ENCODE peak calls at places on chromosomes 1 and 21, in six cellular contexts. J is AG09309, V is fibroblast of lung, Q is AG04450, E is ovary, M is HFF-Myc. W is an unnamed sample.

GRCh38 chr21:41024341-41025056 is 143.5 kb upstream of the BACE2 start:
- DNase-seq in Q (no peak), J (no peak), V (no peak), E (no peak), M (no peak), W (no peak)

GRCh38 chr1:198624648-198624980 is 14.2 kb upstream of the PTPRC start:
- DNase-seq in E (no peak), Q (no peak), M (no peak), J (no peak), V (no peak), W (no peak)

GRCh38 chr1:39183503-39184353 is 20.8 kb upstream of the MACF1 start:
- DNase-seq in Q (no peak), M (peak), E (no peak), J (no peak), V (peak), W (peak)

GRCh38 chr1:231818342-231818741 is 191.8 kb downstream of the DISC1 start:
- DNase-seq in M (no peak), J (no peak), Q (no peak), E (no peak), V (no peak), W (no peak)

GRCh38 chr1:8560611-8561544 is 243.0 kb downstream of the SLC45A1 start:
- DNase-seq in Q (no peak), M (no peak), V (peak), E (peak), J (peak), W (peak)

GRCh38 chr1:15103906-15104305 is 49.6 kb upstream of the TMEM51 start:
- DNase-seq in V (no peak), J (no peak), E (no peak), Q (no peak), M (no peak), W (no peak)

GRCh38 chr1:202711949-202712635 is 1.8 kb upstream of the SYT2 start:
- DNase-seq in J (no peak), M (no peak), Q (no peak), V (no peak), E (no peak), W (no peak)

GRCh38 chr1:246784621-246785535 is 60.7 kb downstream of the SCCPDH start:
- DNase-seq in V (peak), Q (peak), J (peak), E (no peak), M (peak), W (no peak)

GRCh38 chr1:209648931-209649776 is 3.1 kb downstream of the LAMB3 start:
- DNase-seq in E (no peak), Q (peak), J (peak), M (peak), V (peak), W (no peak)

GRCh38 chr1:160209656-160210046 is 4.5 kb downstream of the PEA15 start:
- DNase-seq in Q (no peak), V (no peak), J (no peak), M (no peak), E (no peak), W (peak)

GRCh38 chr1:196660912-196661311 is 9.1 kb downstream of the CFH start:
- DNase-seq in M (no peak), E (peak), Q (peak), J (no peak), V (peak), W (no peak)

GRCh38 chr1:101976161-101976560 is 20.6 kb downstream of the OLFM3 start:
- DNase-seq in Q (no peak), V (no peak), E (no peak), J (no peak), M (no peak), W (no peak)

GRCh38 chr1:41449326-41449921 is 35.1 kb downstream of the EDN2 start:
- DNase-seq in J (no peak), V (no peak), E (no peak), Q (no peak), M (no peak), W (no peak)

GRCh38 chr1:107536266-107536665 is 395.4 kb downstream of the NTNG1 start:
- DNase-seq in J (no peak), M (no peak), V (peak), E (no peak), Q (no peak), W (no peak)

GRCh38 chr1:57620589-57620988 is 196.7 kb upstream of the DAB1 start:
- DNase-seq in J (no peak), Q (no peak), E (peak), V (no peak), M (no peak), W (no peak)

GRCh38 chr1:64984106-64984505 is 17.8 kb upstream of the JAK1 start:
- DNase-seq in E (no peak), M (no peak), V (no peak), Q (no peak), J (no peak), W (no peak)
- TF ChIP-seq CTCF in E (no peak), M (no peak), V (no peak), Q (no peak), J (no peak), W (no peak)

DNA sequence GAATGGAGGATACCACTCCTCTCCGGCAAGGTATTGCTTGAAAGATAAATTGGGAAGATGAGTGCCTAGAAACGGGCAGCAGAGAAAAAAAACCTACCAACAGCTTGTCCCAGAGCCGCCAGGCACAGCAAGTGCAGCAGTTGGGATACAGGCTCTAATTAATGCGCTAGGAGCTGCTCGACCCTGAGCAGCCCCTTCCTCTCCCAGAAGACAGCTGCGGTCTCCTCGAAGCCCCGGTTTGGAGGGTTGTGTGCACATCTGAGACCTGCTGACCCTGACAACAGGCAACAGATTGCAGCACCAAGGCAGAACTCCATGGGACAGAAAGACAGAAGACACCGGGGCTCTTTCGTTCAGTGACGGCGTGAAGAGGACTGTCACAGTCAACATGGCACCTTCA is 101.4 kb downstream of the TSEN15 start:
- DNase-seq in E (no peak), J (no peak), V (no peak), Q (no peak), M (no peak), W (no peak)
- H3K4me3 ChIP-seq in E (peak), J (peak), V (peak), Q (peak), M (no peak), W (peak)

DNA sequence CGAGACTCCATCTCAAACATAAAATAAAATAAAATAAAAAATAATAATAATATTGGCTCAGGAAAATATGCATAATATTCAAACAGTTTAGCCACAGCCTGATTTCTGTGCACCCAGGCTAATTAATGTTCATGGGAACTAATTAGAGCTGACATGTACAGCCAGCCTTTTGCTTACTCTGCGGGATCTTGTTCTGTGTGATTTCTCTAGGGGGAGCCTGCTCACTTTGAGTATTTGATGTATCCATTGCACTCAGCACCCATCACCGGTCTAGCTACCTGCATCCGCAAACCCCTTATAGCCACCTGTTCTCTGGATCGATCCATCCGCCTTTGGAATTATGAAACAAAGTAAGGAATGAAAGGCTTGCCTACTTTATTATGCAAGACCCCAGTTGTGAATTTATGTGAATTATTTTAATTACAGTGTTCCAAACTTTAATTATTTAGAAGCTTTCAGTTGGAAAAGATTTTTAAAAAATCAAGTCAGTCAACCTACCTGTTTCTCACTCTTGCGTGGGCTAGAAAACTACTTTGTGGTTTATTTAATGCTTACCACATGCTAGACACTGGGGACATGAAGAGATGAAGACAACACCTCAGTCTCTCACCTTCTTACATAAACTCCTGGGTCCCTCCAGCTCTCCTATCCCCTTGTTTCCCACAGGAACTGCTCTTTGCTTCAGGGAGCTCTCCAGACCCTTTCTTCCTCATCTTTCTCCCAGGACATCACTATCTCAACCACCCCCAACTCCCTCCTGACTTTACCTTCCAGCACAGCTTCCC is 25.4 kb downstream of the CFAP57 start:
- DNase-seq in V (no peak), Q (no peak), J (no peak), M (no peak), E (no peak), W (no peak)
- TF ChIP-seq CTCF in V (no peak), Q (no peak), J (no peak), M (no peak), E (no peak), W (no peak)

DNA sequence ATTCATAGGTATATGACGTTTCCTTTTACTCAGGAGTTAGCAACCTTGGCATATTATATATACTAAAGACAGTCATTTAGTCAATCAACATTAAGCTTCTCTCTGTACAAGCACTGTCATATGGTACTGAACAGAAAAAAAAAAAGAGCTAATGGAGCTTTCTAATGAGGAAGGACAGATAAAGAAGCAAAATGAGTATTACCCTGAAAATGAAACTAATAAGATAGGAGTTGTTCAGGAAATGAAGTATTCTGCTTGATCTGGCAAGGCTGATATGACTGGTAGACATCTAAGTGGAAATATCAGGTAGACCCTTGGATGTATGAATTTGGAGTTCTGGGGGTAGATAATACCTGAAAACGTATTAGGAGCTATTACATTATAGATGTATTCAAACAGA is 4.3 kb upstream of the IKBKE start:
- DNase-seq in V (no peak), M (no peak), J (no peak), E (no peak), Q (no peak), W (no peak)
- H3K4me3 ChIP-seq in V (no peak), M (no peak), J (no peak), E (no peak), Q (no peak), W (no peak)

DNA sequence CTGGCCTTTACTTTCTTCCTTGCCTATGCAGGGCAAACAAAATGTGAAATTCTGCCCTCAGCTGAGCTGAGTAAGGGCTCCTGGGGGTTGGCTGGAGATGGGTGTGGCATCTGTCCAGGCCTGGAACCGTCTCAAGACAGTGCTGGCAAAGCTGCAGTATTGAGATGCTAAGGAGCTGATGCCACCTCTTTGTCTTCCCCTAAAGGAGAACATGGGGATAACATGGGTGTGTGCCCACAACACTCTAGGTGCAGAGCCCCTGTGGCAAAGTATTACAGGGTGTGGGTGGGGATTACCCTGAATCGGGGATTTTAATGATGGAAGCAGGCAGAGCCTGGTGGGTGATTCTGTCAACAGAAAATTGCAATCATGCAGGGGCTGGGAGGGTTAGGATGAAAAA is 2.5 kb upstream of the ST3GAL3 start:
- DNase-seq in V (peak), Q (no peak), J (no peak), M (no peak), E (peak), W (no peak)
- TF ChIP-seq CTCF in V (no peak), Q (no peak), J (peak), M (peak), E (no peak), W (no peak)

GRCh38 chr1:93638307-93638847 is 43.3 kb downstream of the BCAR3 start:
- DNase-seq in M (no peak), V (no peak), E (no peak), J (no peak), Q (no peak), W (no peak)

GRCh38 chr1:93640656-93641440 is 40.8 kb downstream of the BCAR3 start:
- DNase-seq in Q (no peak), J (no peak), M (no peak), V (no peak), E (no peak), W (no peak)

GRCh38 chr1:93636712-93637111 is 44.9 kb downstream of the BCAR3 start:
- DNase-seq in V (no peak), Q (no peak), E (no peak), M (no peak), J (no peak), W (no peak)

GRCh38 chr1:93641527-93641926 is 40.1 kb downstream of the BCAR3 start:
- DNase-seq in V (no peak), J (no peak), M (no peak), Q (no peak), E (no peak), W (no peak)

DNA sequence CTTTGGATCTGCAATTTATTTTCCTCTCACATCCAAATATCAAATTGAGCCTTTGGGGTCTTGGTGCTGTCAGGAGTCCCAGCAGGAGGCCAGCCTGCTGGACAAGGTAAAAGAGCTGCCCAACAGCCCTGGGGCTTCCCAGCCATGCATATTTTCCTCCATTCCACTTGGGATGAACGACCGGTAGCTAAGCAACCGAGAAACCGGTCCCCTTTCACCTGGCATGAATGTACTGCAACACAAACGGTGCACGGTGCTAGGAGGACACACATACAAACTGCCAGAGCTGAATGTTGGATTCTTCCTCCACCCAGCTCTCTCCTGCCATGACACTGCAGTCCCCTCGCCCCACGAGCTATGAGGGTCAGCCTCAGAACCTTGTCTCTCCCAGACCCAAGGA is 42.7 kb downstream of the BCAR3 start:
- DNase-seq in Q (no peak), M (no peak), E (no peak), V (no peak), J (no peak), W (no peak)
- H3K4me3 ChIP-seq in Q (no peak), M (no peak), E (no peak), V (no peak), J (no peak), W (no peak)

GRCh38 chr1:26695417-26696190 is at the start of gene ARID1A:
- DNase-seq in J (peak), E (peak), V (peak), M (peak), Q (peak), W (peak)
- TF ChIP-seq CTCF in J (peak), E (peak), V (no peak), M (no peak), Q (peak), W (no peak)

W was measured in pancreas.